ENCODE peak calls at places on chromosomes 16 and 17, in five cellular contexts. D, Q, C, H and I are unnamed samples.

GRCh38 chr16:68313116-68313515 is 2.3 kb downstream of the PRMT7 start:
- DNase-seq in D (peak; percentile 56), Q (peak; percentile 5), C (no peak), H (no peak), I (no peak)

GRCh38 chr17:40460585-40460975 is 17.3 kb downstream of the IGFBP4 start:
- DNase-seq in Q (no peak), C (no peak), H (no peak), D (no peak), I (no peak)

GRCh38 chr16:67000384-67001158 is 12.2 kb downstream of the CES4A start:
- DNase-seq in H (no peak), D (no peak), C (peak; percentile 61), Q (peak; percentile 78), I (no peak)

GRCh38 chr16:23132921-23133532 is 16.2 kb downstream of the USP31 start:
- DNase-seq in C (no peak), D (peak; percentile 73), Q (no peak), H (no peak), I (no peak)

GRCh38 chr17:44396946-44397345 is 7.5 kb upstream of the ITGA2B start:
- DNase-seq in H (no peak), Q (no peak), C (no peak), D (no peak), I (no peak)

GRCh38 chr17:81053043-81053970 is 18.4 kb downstream of the BAIAP2 start:
- DNase-seq in C (no peak), Q (no peak), H (no peak), D (no peak), I (no peak)

GRCh38 chr16:552171-552570 is 8.0 kb upstream of the PRR35 start:
- DNase-seq in H (no peak), D (no peak), Q (no peak), C (no peak), I (no peak)

GRCh38 chr16:2022723-2023097 is 3.1 kb downstream of the NPW start:
- DNase-seq in Q (no peak), D (peak; percentile 41), C (no peak), H (no peak), I (no peak)

GRCh38 chr16:89200850-89201466 is 621 bp upstream of the SLC22A31 start:
- DNase-seq in C (no peak), D (no peak), Q (peak; percentile 66), H (no peak), I (no peak)

GRCh38 chr17:33667052-33667509 is 374.0 kb upstream of the ASIC2 start:
- DNase-seq in D (no peak), H (no peak), C (no peak), Q (no peak), I (no peak)

GRCh38 chr17:48388955-48389764 is 40.9 kb downstream of the SKAP1 start:
- DNase-seq in C (no peak), Q (no peak), D (no peak), H (no peak), I (no peak)

GRCh38 chr16:78931267-78932060 is 669.1 kb downstream of the MAF start:
- DNase-seq in Q (no peak), H (no peak), C (no peak), D (no peak), I (no peak)

GRCh38 chr17:8598913-8599312 is 31.6 kb downstream of the MYH10 start:
- DNase-seq in H (no peak), C (no peak), Q (no peak), D (no peak), I (no peak)

GRCh38 chr17:32807577-32807976 is 69.3 kb downstream of the MYO1D start:
- DNase-seq in D (no peak), Q (no peak), C (no peak), H (no peak), I (no peak)

GRCh38 chr17:55308613-55309332 is 44.0 kb downstream of the HLF start:
- DNase-seq in C (no peak), H (no peak), Q (no peak), D (no peak), I (no peak)

GRCh38 chr17:79038545-79039135 is 14.7 kb downstream of the C1QTNF1 start:
- DNase-seq in C (peak; percentile 56), H (peak; percentile 64), Q (peak; percentile 87), D (peak; percentile 99), I (peak; percentile 90)

GRCh38 chr17:72883351-72883750 is 209.1 kb downstream of the SLC39A11 start:
- DNase-seq in C (no peak), D (no peak), Q (no peak), H (no peak), I (no peak)

GRCh38 chr17:8048236-8048635 is 9.4 kb downstream of the ALOX15B start:
- DNase-seq in D (no peak), C (no peak), Q (peak; percentile 20), H (no peak), I (no peak)

GRCh38 chr17:82301300-82301915 is 16.0 kb downstream of the CD7 start:
- DNase-seq in Q (no peak), C (no peak), H (no peak), D (no peak), I (no peak)

GRCh38 chr16:11698271-11698689 is 30.0 kb downstream of the SNN start:
- DNase-seq in H (no peak), Q (no peak), C (no peak), D (no peak), I (no peak)

GRCh38 chr16:84841787-84842300 is 22.1 kb downstream of the CRISPLD2 start:
- DNase-seq in C (no peak), D (no peak), Q (peak; percentile 62), H (no peak), I (no peak)

GRCh38 chr17:2931426-2931825 is 132.0 kb downstream of the OR1D5 start:
- DNase-seq in Q (no peak), D (no peak), H (no peak), C (no peak), I (no peak)

GRCh38 chr17:38590988-38591758 is 14.6 kb downstream of the SRCIN1 start:
- DNase-seq in Q (no peak), D (no peak), C (no peak), H (no peak), I (no peak)

GRCh38 chr17:65020284-65020683 is 36.3 kb downstream of the GNA13 start:
- DNase-seq in D (peak; percentile 91), Q (no peak), H (peak; percentile 59), C (no peak), I (peak; percentile 63)

GRCh38 chr17:4584125-4584834 is at the start of gene SMTNL2:
- DNase-seq in Q (no peak), C (no peak), D (no peak), H (no peak), I (no peak)

GRCh38 chr16:77916111-77916510 is 106.2 kb upstream of the CLEC3A start:
- DNase-seq in H (no peak), C (no peak), D (no peak), Q (no peak), I (no peak)

DNA sequence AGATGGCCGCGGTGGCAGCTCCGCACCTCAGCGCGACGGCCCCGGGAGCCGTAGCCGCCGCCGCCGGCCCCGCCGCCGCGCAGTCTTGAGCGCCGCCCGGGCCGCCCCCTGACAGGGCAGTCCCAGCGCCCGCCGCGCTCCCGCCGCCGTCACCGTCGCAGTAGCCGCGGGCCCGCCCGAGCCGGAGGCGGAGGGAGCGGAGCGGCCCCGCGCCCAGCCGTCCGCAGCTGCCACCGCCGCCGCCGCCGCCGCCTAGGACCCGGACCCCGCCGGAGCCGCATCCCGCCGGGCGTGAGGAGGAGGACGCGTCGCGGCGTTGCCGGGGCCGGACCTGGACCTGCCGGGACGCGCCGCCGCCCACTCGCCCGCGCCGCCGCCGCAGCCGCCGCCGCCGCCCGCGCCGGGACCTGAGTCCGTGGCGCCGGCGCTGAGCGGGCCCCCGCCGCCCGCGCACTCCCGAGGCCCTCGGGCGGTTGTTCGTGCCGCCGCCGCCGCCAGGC is 263 bp downstream of the TNRC6C start:
- DNase-seq in Q (no peak), D (no peak), H (no peak), C (no peak), I (no peak)
- TF ChIP-seq CTCF in Q (no peak), D (no peak), H (no peak), C (no peak), I (no peak)

GRCh38 chr16:17206712-17207111 is 264.0 kb downstream of the XYLT1 start:
- DNase-seq in Q (no peak), D (peak; percentile 44), C (no peak), H (no peak), I (no peak)
- TF ChIP-seq CTCF in Q (no peak), D (peak; percentile 34), C (no peak), H (peak; percentile 13), I (peak; percentile 19)

GRCh38 chr16:83793179-83793578 is 14.6 kb upstream of the HSBP1 start:
- DNase-seq in C (no peak), D (no peak), Q (no peak), H (no peak), I (no peak)

GRCh38 chr16:83791916-83792315 is 15.9 kb upstream of the HSBP1 start:
- DNase-seq in Q (no peak), C (no peak), D (no peak), H (no peak), I (no peak)

GRCh38 chr16:83789642-83790401 is 18.0 kb upstream of the HSBP1 start:
- DNase-seq in Q (no peak), C (no peak), H (no peak), D (no peak), I (no peak)

GRCh38 chr16:83794874-83795273 is 12.9 kb upstream of the HSBP1 start:
- DNase-seq in H (no peak), D (no peak), C (no peak), Q (no peak), I (no peak)

GRCh38 chr16:83792391-83792790 is 15.4 kb upstream of the HSBP1 start:
- DNase-seq in D (no peak), Q (no peak), C (no peak), H (no peak), I (no peak)
- TF ChIP-seq CTCF in D (no peak), Q (no peak), C (no peak), H (no peak), I (no peak)

DNA sequence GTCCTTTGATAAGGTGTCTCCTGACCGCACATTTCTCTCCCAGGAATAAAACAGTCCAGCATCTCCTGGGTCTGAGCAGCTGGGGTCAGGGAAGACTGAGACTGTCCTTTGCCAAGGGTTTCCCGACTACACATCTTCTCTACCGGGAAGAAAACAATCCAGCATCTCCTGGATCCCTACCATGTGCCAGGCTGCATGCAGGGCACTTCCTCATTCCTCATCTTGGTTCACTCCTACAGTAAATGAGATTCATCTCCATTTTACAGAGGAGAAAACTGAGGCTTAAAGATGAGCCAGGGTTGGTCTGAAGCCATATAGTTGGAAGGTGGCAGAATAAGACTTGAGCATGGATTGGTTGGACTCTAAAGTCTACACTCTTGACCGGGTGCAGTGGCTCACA is 36.7 kb downstream of the NOG start:
- DNase-seq in C (no peak), H (no peak), D (no peak), Q (no peak), I (no peak)
- TF ChIP-seq CTCF in C (no peak), H (no peak), D (no peak), Q (no peak), I (no peak)